ENCODE peak calls at places on chromosomes 3 and 15, in five cellular contexts. One of them, this sample, is unnamed.

GRCh38 chr3:189990826-189991225 is 129.9 kb downstream of the P3H2 start:
- DNase-seq in GM12878: no peak
- DNase-seq in A549: no peak
- DNase-seq in K562: no peak
- DNase-seq in SK-N-SH: no peak
- DNase-seq in this sample: no peak

GRCh38 chr15:100665570-100665969 is 63.2 kb downstream of the ASB7 start:
- DNase-seq in GM12878: no peak
- DNase-seq in A549: no peak
- DNase-seq in K562: no peak
- DNase-seq in SK-N-SH: no peak
- DNase-seq in this sample: peak

GRCh38 chr3:136728434-136728833 is 23.7 kb downstream of the STAG1 start:
- DNase-seq in GM12878: no peak
- DNase-seq in A549: no peak
- DNase-seq in K562: no peak
- DNase-seq in SK-N-SH: no peak
- DNase-seq in this sample: no peak

GRCh38 chr3:142355692-142356091 is 92.1 kb downstream of the XRN1 start:
- DNase-seq in GM12878: peak
- DNase-seq in A549: no peak
- DNase-seq in K562: no peak
- DNase-seq in SK-N-SH: no peak
- DNase-seq in this sample: no peak

GRCh38 chr3:188578579-188579363 is 424.8 kb downstream of the LPP start:
- DNase-seq in GM12878: no peak
- DNase-seq in A549: no peak
- DNase-seq in K562: no peak
- DNase-seq in SK-N-SH: no peak
- DNase-seq in this sample: peak

GRCh38 chr3:42118762-42119361 is 27.7 kb downstream of the TRAK1 start:
- DNase-seq in GM12878: peak
- DNase-seq in A549: peak
- DNase-seq in K562: peak
- DNase-seq in SK-N-SH: peak
- DNase-seq in this sample: peak

GRCh38 chr3:173465898-173466678 is 68.5 kb downstream of the NLGN1 start:
- DNase-seq in GM12878: no peak
- DNase-seq in A549: no peak
- DNase-seq in K562: no peak
- DNase-seq in SK-N-SH: no peak
- DNase-seq in this sample: no peak

GRCh38 chr3:108202834-108203233 is 19.4 kb downstream of the IFT57 start:
- DNase-seq in GM12878: no peak
- DNase-seq in A549: peak
- DNase-seq in K562: no peak
- DNase-seq in SK-N-SH: no peak
- DNase-seq in this sample: peak

GRCh38 chr3:81761904-81762565 is 590 bp upstream of the GBE1 start:
- DNase-seq in GM12878: no peak
- DNase-seq in A549: no peak
- DNase-seq in K562: no peak
- DNase-seq in SK-N-SH: no peak
- DNase-seq in this sample: no peak

GRCh38 chr3:24498796-24499195 is 4.1 kb upstream of the THRB start:
- DNase-seq in GM12878: no peak
- DNase-seq in A549: no peak
- DNase-seq in K562: no peak
- DNase-seq in SK-N-SH: no peak
- DNase-seq in this sample: no peak

GRCh38 chr3:185172086-185173049 is 19.5 kb upstream of the C3orf70 start:
- DNase-seq in GM12878: peak
- DNase-seq in A549: no peak
- DNase-seq in K562: no peak
- DNase-seq in SK-N-SH: no peak
- DNase-seq in this sample: no peak

GRCh38 chr3:13850161-13850945 is 29.5 kb downstream of the WNT7A start:
- DNase-seq in GM12878: no peak
- DNase-seq in A549: peak
- DNase-seq in K562: no peak
- DNase-seq in SK-N-SH: no peak
- DNase-seq in this sample: no peak

GRCh38 chr15:92661961-92662360 is 6.4 kb upstream of the FAM174B start:
- DNase-seq in GM12878: no peak
- DNase-seq in A549: no peak
- DNase-seq in K562: no peak
- DNase-seq in SK-N-SH: no peak
- DNase-seq in this sample: no peak

GRCh38 chr3:66485291-66485968 is 15.4 kb downstream of the LRIG1 start:
- DNase-seq in GM12878: no peak
- DNase-seq in A549: no peak
- DNase-seq in K562: no peak
- DNase-seq in SK-N-SH: no peak
- DNase-seq in this sample: peak

GRCh38 chr15:65998486-65998885 is 129.2 kb downstream of the RAB11A start:
- DNase-seq in GM12878: no peak
- DNase-seq in A549: no peak
- DNase-seq in K562: no peak
- DNase-seq in SK-N-SH: no peak
- DNase-seq in this sample: no peak

GRCh38 chr3:34973586-34973985 is 665.7 kb upstream of the ARPP21 start:
- DNase-seq in GM12878: no peak
- DNase-seq in A549: no peak
- DNase-seq in K562: no peak
- DNase-seq in SK-N-SH: no peak
- DNase-seq in this sample: no peak

GRCh38 chr3:135490219-135490618 is 475.3 kb upstream of the PPP2R3A start:
- DNase-seq in GM12878: no peak
- DNase-seq in A549: no peak
- DNase-seq in K562: no peak
- DNase-seq in SK-N-SH: no peak
- DNase-seq in this sample: no peak

GRCh38 chr15:95520922-95521321 is 809.6 kb upstream of the NR2F2 start:
- DNase-seq in GM12878: no peak
- DNase-seq in A549: no peak
- DNase-seq in K562: no peak
- DNase-seq in SK-N-SH: no peak
- DNase-seq in this sample: no peak

GRCh38 chr15:46660096-46660842 is 1025.4 kb downstream of the SQOR start:
- DNase-seq in GM12878: no peak
- DNase-seq in A549: no peak
- DNase-seq in K562: no peak
- DNase-seq in SK-N-SH: no peak
- DNase-seq in this sample: no peak

GRCh38 chr3:64224826-64225606 is at the start of gene PRICKLE2:
- DNase-seq in GM12878: peak
- DNase-seq in A549: peak
- DNase-seq in K562: no peak
- DNase-seq in SK-N-SH: no peak
- DNase-seq in this sample: peak

GRCh38 chr3:151076626-151077025 is 8.8 kb upstream of the MED12L start:
- DNase-seq in GM12878: no peak
- DNase-seq in A549: no peak
- DNase-seq in K562: no peak
- DNase-seq in SK-N-SH: no peak
- DNase-seq in this sample: no peak

GRCh38 chr3:133896002-133896761 is 500 bp upstream of the RAB6B start:
- DNase-seq in GM12878: no peak
- DNase-seq in A549: no peak
- DNase-seq in K562: no peak
- DNase-seq in SK-N-SH: no peak
- DNase-seq in this sample: no peak

GRCh38 chr15:91863621-91864255 is 10.2 kb downstream of the SLCO3A1 start:
- DNase-seq in GM12878: no peak
- DNase-seq in A549: no peak
- DNase-seq in K562: no peak
- DNase-seq in SK-N-SH: no peak
- DNase-seq in this sample: no peak

GRCh38 chr3:171306631-171307030 is 153.6 kb downstream of the TNIK start:
- DNase-seq in GM12878: no peak
- DNase-seq in A549: peak
- DNase-seq in K562: no peak
- DNase-seq in SK-N-SH: no peak
- DNase-seq in this sample: peak

GRCh38 chr3:147120029-147120428 is 286.3 kb downstream of the ZIC4 start:
- DNase-seq in GM12878: no peak
- DNase-seq in A549: peak
- DNase-seq in K562: no peak
- DNase-seq in SK-N-SH: peak
- DNase-seq in this sample: peak

GRCh38 chr3:127849368-127849767 is 27.1 kb upstream of the MGLL start:
- DNase-seq in GM12878: no peak
- DNase-seq in A549: no peak
- DNase-seq in K562: no peak
- DNase-seq in SK-N-SH: no peak
- DNase-seq in this sample: no peak

GRCh38 chr15:78540955-78541743 is 905 bp downstream of the PSMA4 start:
- DNase-seq in GM12878: no peak
- DNase-seq in A549: peak
- DNase-seq in K562: peak
- DNase-seq in SK-N-SH: peak
- DNase-seq in this sample: peak

GRCh38 chr3:170740726-170741591 is 129.0 kb downstream of the RPL22L1 start:
- DNase-seq in GM12878: no peak
- DNase-seq in A549: peak
- DNase-seq in K562: no peak
- DNase-seq in SK-N-SH: no peak
- DNase-seq in this sample: peak

GRCh38 chr15:96274698-96275097 is 55.8 kb upstream of the NR2F2 start:
- DNase-seq in GM12878: no peak
- DNase-seq in A549: no peak
- DNase-seq in K562: no peak
- DNase-seq in SK-N-SH: no peak
- DNase-seq in this sample: no peak

GRCh38 chr15:34049096-34049495 is 10.1 kb upstream of the AVEN start:
- DNase-seq in GM12878: no peak
- DNase-seq in A549: no peak
- DNase-seq in K562: no peak
- DNase-seq in SK-N-SH: no peak
- DNase-seq in this sample: peak

GRCh38 chr3:160553829-160554228 is 11.5 kb downstream of the KPNA4 start:
- DNase-seq in GM12878: no peak
- DNase-seq in A549: no peak
- DNase-seq in K562: no peak
- DNase-seq in SK-N-SH: no peak
- DNase-seq in this sample: no peak

GRCh38 chr3:172279191-172279640 is 169.0 kb downstream of the GHSR start:
- DNase-seq in GM12878: no peak
- DNase-seq in A549: no peak
- DNase-seq in K562: no peak
- DNase-seq in SK-N-SH: no peak
- DNase-seq in this sample: no peak

GRCh38 chr15:75639191-75639708 is 774 bp downstream of the IMP3 start:
- DNase-seq in GM12878: no peak
- DNase-seq in A549: no peak
- DNase-seq in K562: no peak
- DNase-seq in SK-N-SH: no peak
- DNase-seq in this sample: no peak

DNA sequence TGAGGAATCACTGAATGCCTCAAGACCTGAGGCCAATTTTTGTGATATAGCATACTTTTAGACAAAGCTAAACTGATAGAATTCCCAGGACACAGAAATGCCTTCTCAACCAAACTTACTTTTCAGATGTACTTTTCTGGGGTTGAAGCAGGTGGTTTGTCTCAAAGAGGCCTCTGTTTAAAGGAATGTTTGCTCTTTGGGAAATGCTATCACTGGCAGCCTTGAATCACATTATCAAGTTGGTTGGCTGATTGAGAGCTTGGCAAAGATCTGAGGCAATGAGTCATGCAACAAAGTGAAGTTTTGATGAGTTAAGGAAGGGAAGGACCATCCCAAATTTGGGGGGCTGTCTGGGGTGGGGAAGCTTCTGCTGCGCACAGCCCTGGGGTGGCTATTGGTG is 76.9 kb upstream of the CACNA2D3 start:
- DNase-seq in GM12878: no peak
- DNase-seq in A549: no peak
- DNase-seq in K562: no peak
- DNase-seq in SK-N-SH: no peak
- DNase-seq in this sample: no peak
- TF ChIP-seq RCOR1 in GM12878: no peak
- TF ChIP-seq RCOR1 in A549: no peak
- TF ChIP-seq RCOR1 in K562: no peak
- TF ChIP-seq RCOR1 in SK-N-SH: no peak
- TF ChIP-seq RCOR1 in this sample: no peak

GRCh38 chr3:76673171-76673570 is 366.7 kb upstream of the ROBO2 start:
- DNase-seq in GM12878: no peak
- DNase-seq in A549: no peak
- DNase-seq in K562: no peak
- DNase-seq in SK-N-SH: no peak
- DNase-seq in this sample: no peak
- TF ChIP-seq RCOR1 in GM12878: no peak
- TF ChIP-seq RCOR1 in A549: no peak
- TF ChIP-seq RCOR1 in K562: no peak
- TF ChIP-seq RCOR1 in SK-N-SH: no peak
- TF ChIP-seq RCOR1 in this sample: no peak

DNA sequence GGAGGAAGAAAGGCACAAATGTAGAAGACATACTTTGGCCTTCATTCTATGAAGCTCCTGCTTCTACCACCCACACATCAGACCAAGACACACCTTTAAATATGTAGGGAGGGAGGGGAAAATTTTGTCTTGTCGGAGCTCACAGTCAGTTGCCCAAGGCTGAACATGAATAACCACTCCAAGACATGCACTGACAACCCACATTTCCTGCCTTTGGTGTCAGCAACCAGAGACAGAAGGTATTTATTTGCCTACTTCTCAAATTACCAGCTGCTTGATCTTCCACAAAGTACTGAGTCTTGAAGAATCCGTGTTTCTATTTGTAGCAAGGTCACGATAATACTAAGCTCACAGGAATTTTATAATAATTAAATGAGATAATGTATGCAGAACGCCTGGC is 169.7 kb downstream of the KCNMB2 start:
- DNase-seq in GM12878: no peak
- DNase-seq in A549: no peak
- DNase-seq in K562: no peak
- DNase-seq in SK-N-SH: no peak
- DNase-seq in this sample: peak
- TF ChIP-seq RCOR1 in GM12878: no peak
- TF ChIP-seq RCOR1 in A549: no peak
- TF ChIP-seq RCOR1 in K562: no peak
- TF ChIP-seq RCOR1 in SK-N-SH: no peak
- TF ChIP-seq RCOR1 in this sample: no peak

DNA sequence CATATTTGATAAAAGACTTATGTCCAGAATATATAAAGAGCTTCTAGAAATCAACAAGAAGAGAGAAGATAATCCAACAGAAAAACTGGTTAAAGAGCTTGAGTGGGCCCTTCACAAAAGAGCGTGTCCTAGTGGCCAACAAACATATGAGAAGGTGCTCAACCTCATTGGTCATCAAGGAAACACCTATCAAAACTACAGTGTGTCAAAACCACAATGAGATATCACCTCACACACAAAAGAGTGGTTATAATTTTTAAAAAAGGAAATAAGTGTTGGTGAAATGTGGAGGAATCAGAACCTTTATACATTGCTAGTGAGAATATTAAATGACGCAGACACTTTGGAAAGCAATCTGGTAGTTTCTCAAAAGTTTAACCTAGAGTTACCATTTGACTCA is 68.4 kb upstream of the KLF13 start:
- DNase-seq in GM12878: no peak
- DNase-seq in A549: no peak
- DNase-seq in K562: no peak
- DNase-seq in SK-N-SH: no peak
- DNase-seq in this sample: no peak
- TF ChIP-seq RCOR1 in GM12878: no peak
- TF ChIP-seq RCOR1 in A549: no peak
- TF ChIP-seq RCOR1 in K562: no peak
- TF ChIP-seq RCOR1 in SK-N-SH: no peak
- TF ChIP-seq RCOR1 in this sample: no peak

This sample was measured in IMR-90.